ENCODE peak calls at places on chromosomes 11 and 22, in four cellular contexts. R is putamen, V is globus pallidus, X is endothelial cell. K is an unnamed sample.
A peak's percentile ranks its signal among the peaks of the same experiment; 100 is the strongest.

GRCh38 chr11:77602385-77603105 is 12.8 kb downstream of the AQP11 start:
- DNase-seq in X (no peak), V (peak; percentile 60), R (peak; percentile 47), K (peak; percentile 28)

GRCh38 chr11:57473208-57473930 is 13.0 kb downstream of the RTN4RL2 start:
- DNase-seq in X (no peak), R (no peak), V (no peak), K (no peak)

GRCh38 chr11:80980221-80980620 is 1539.4 kb upstream of the TENM4 start:
- DNase-seq in R (no peak), V (no peak), X (no peak), K (no peak)

GRCh38 chr11:114256898-114257286 is 39.3 kb upstream of the NNMT start:
- DNase-seq in V (no peak), X (no peak), R (no peak), K (no peak)

GRCh38 chr11:60756307-60757032 is at the start of gene MS4A15:
- DNase-seq in V (no peak), R (no peak), X (peak; percentile 20), K (no peak)

GRCh38 chr11:122155765-122156527 is 39.9 kb upstream of the BLID start:
- DNase-seq in V (peak; percentile 69), R (peak; percentile 66), X (no peak), K (peak; percentile 47)

GRCh38 chr11:76096552-76096951 is 109.8 kb downstream of the WNT11 start:
- DNase-seq in R (no peak), V (no peak), X (no peak), K (no peak)

GRCh38 chr22:42919199-42919598 is 62.1 kb upstream of the ARFGAP3 start:
- DNase-seq in X (no peak), R (no peak), V (no peak), K (no peak)

GRCh38 chr11:76073716-76074115 is 132.6 kb downstream of the WNT11 start:
- DNase-seq in V (no peak), R (no peak), X (no peak), K (no peak)

GRCh38 chr22:49967333-49968241 is 7.0 kb downstream of the PIM3 start:
- DNase-seq in X (peak; percentile 11), V (peak; percentile 69), R (no peak), K (peak; percentile 44)

GRCh38 chr22:50529416-50530279 is at the start of gene TYMP:
- DNase-seq in R (no peak), X (no peak), V (no peak), K (no peak)

GRCh38 chr11:33263549-33263948 is 6.4 kb downstream of the HIPK3 start:
- DNase-seq in X (no peak), R (no peak), V (no peak), K (no peak)

GRCh38 chr11:74685905-74686304 is 45.3 kb downstream of the CHRDL2 start:
- DNase-seq in V (peak; percentile 56), X (no peak), R (peak; percentile 42), K (peak; percentile 42)

GRCh38 chr11:46026616-46027293 is 94.5 kb downstream of the PHF21A start:
- DNase-seq in X (no peak), R (peak; percentile 18), V (no peak), K (no peak)

GRCh38 chr22:49632199-49633009 is 195.3 kb downstream of the BRD1 start:
- DNase-seq in V (peak; percentile 66), X (peak; percentile 83), R (peak; percentile 68), K (peak; percentile 83)

GRCh38 chr11:116310215-116310614 is 462.6 kb downstream of the BUD13 start:
- DNase-seq in X (no peak), R (no peak), V (no peak), K (no peak)

GRCh38 chr22:35517769-35518530 is 22.7 kb upstream of the RASD2 start:
- DNase-seq in X (no peak), R (no peak), V (no peak), K (no peak)

GRCh38 chr22:36818010-36818642 is 1.3 kb upstream of the PVALB start:
- DNase-seq in R (no peak), X (no peak), V (no peak), K (no peak)

K was measured in midbrain.